ENCODE peak calls at places on chromosomes 2 and 18, in seven cellular contexts. One of them, this sample, is unnamed.

GRCh38 chr2:184369307-184369706 is 229.0 kb upstream of the ZNF804A start:
- DNase-seq in adrenal gland: no peak
- DNase-seq in gastrocnemius medialis: no peak
- DNase-seq in uterus: no peak
- DNase-seq in breast epithelium: no peak
- DNase-seq in Peyer's patch: no peak
- DNase-seq in A549: no peak
- DNase-seq in this sample: no peak

GRCh38 chr2:56127773-56128170 is 56.0 kb upstream of the CCDC85A start:
- DNase-seq in Peyer's patch: no peak
- DNase-seq in breast epithelium: no peak
- DNase-seq in adrenal gland: no peak
- DNase-seq in A549: no peak
- DNase-seq in uterus: no peak
- DNase-seq in gastrocnemius medialis: no peak
- DNase-seq in this sample: no peak

GRCh38 chr2:132936261-132936660 is 266.3 kb upstream of the LYPD1 start:
- DNase-seq in gastrocnemius medialis: no peak
- DNase-seq in Peyer's patch: no peak
- DNase-seq in A549: no peak
- DNase-seq in adrenal gland: no peak
- DNase-seq in breast epithelium: no peak
- DNase-seq in uterus: no peak
- DNase-seq in this sample: no peak

GRCh38 chr2:118945921-118946320 is 3.9 kb downstream of the MARCO start:
- DNase-seq in uterus: no peak
- DNase-seq in breast epithelium: no peak
- DNase-seq in adrenal gland: no peak
- DNase-seq in Peyer's patch: no peak
- DNase-seq in A549: no peak
- DNase-seq in gastrocnemius medialis: no peak
- DNase-seq in this sample: no peak

GRCh38 chr2:33366473-33366872 is 110.0 kb upstream of the RASGRP3 start:
- DNase-seq in breast epithelium: no peak
- DNase-seq in uterus: no peak
- DNase-seq in adrenal gland: no peak
- DNase-seq in gastrocnemius medialis: peak
- DNase-seq in A549: no peak
- DNase-seq in Peyer's patch: no peak
- DNase-seq in this sample: peak

GRCh38 chr2:133456156-133456555 is 112.1 kb downstream of the NCKAP5 start:
- DNase-seq in Peyer's patch: no peak
- DNase-seq in adrenal gland: no peak
- DNase-seq in gastrocnemius medialis: no peak
- DNase-seq in uterus: no peak
- DNase-seq in breast epithelium: no peak
- DNase-seq in A549: no peak
- DNase-seq in this sample: no peak

GRCh38 chr2:235697041-235697440 is 203.2 kb downstream of the AGAP1 start:
- DNase-seq in gastrocnemius medialis: no peak
- DNase-seq in A549: no peak
- DNase-seq in adrenal gland: no peak
- DNase-seq in uterus: no peak
- DNase-seq in breast epithelium: no peak
- DNase-seq in Peyer's patch: no peak
- DNase-seq in this sample: no peak

GRCh38 chr2:166115589-166115988 is 12.2 kb downstream of the SCN1A start:
- DNase-seq in uterus: no peak
- DNase-seq in adrenal gland: no peak
- DNase-seq in gastrocnemius medialis: no peak
- DNase-seq in breast epithelium: no peak
- DNase-seq in A549: no peak
- DNase-seq in Peyer's patch: no peak
- DNase-seq in this sample: no peak

GRCh38 chr2:240416821-240417220 is 18.6 kb upstream of the GPC1 start:
- DNase-seq in adrenal gland: no peak
- DNase-seq in uterus: no peak
- DNase-seq in gastrocnemius medialis: no peak
- DNase-seq in A549: no peak
- DNase-seq in breast epithelium: no peak
- DNase-seq in Peyer's patch: no peak
- DNase-seq in this sample: no peak

GRCh38 chr18:79484661-79485621 is 89.2 kb downstream of the NFATC1 start:
- DNase-seq in breast epithelium: peak
- DNase-seq in uterus: no peak
- DNase-seq in adrenal gland: no peak
- DNase-seq in Peyer's patch: no peak
- DNase-seq in A549: no peak
- DNase-seq in gastrocnemius medialis: no peak
- DNase-seq in this sample: peak

GRCh38 chr2:143937563-143938346 is 582.2 kb downstream of the ZEB2 start:
- DNase-seq in adrenal gland: no peak
- DNase-seq in A549: no peak
- DNase-seq in Peyer's patch: no peak
- DNase-seq in gastrocnemius medialis: no peak
- DNase-seq in breast epithelium: no peak
- DNase-seq in uterus: no peak
- DNase-seq in this sample: no peak

GRCh38 chr2:206423147-206423546 is 20.2 kb upstream of the ADAM23 start:
- DNase-seq in A549: peak
- DNase-seq in adrenal gland: peak
- DNase-seq in uterus: no peak
- DNase-seq in gastrocnemius medialis: no peak
- DNase-seq in Peyer's patch: no peak
- DNase-seq in breast epithelium: no peak
- DNase-seq in this sample: no peak

GRCh38 chr2:231926761-231927565 is 767 bp upstream of the NPPC start:
- DNase-seq in adrenal gland: peak
- DNase-seq in breast epithelium: peak
- DNase-seq in gastrocnemius medialis: no peak
- DNase-seq in uterus: no peak
- DNase-seq in A549: no peak
- DNase-seq in Peyer's patch: no peak
- DNase-seq in this sample: no peak

GRCh38 chr2:212979799-212980198 is 171.6 kb downstream of the IKZF2 start:
- DNase-seq in gastrocnemius medialis: no peak
- DNase-seq in Peyer's patch: no peak
- DNase-seq in uterus: no peak
- DNase-seq in breast epithelium: no peak
- DNase-seq in adrenal gland: no peak
- DNase-seq in A549: no peak
- DNase-seq in this sample: no peak

GRCh38 chr2:32565902-32566301 is 61.9 kb upstream of the TTC27 start:
- DNase-seq in uterus: no peak
- DNase-seq in gastrocnemius medialis: no peak
- DNase-seq in A549: no peak
- DNase-seq in adrenal gland: no peak
- DNase-seq in Peyer's patch: no peak
- DNase-seq in breast epithelium: no peak
- DNase-seq in this sample: no peak

GRCh38 chr2:127586746-127587295 is 51.3 kb downstream of the MYO7B start:
- DNase-seq in uterus: no peak
- DNase-seq in Peyer's patch: no peak
- DNase-seq in A549: no peak
- DNase-seq in adrenal gland: no peak
- DNase-seq in gastrocnemius medialis: no peak
- DNase-seq in breast epithelium: no peak
- DNase-seq in this sample: no peak

GRCh38 chr2:96868555-96869280 is 1.2 kb downstream of the SEMA4C start:
- DNase-seq in adrenal gland: peak
- DNase-seq in gastrocnemius medialis: peak
- DNase-seq in breast epithelium: peak
- DNase-seq in Peyer's patch: peak
- DNase-seq in A549: peak
- DNase-seq in uterus: peak
- DNase-seq in this sample: peak

GRCh38 chr2:216549926-216550690 is 51.5 kb downstream of the RPL37A start:
- DNase-seq in breast epithelium: no peak
- DNase-seq in adrenal gland: no peak
- DNase-seq in A549: no peak
- DNase-seq in gastrocnemius medialis: no peak
- DNase-seq in uterus: peak
- DNase-seq in Peyer's patch: no peak
- DNase-seq in this sample: no peak

GRCh38 chr2:67570626-67571025 is 173.5 kb downstream of the ETAA1 start:
- DNase-seq in adrenal gland: no peak
- DNase-seq in A549: no peak
- DNase-seq in uterus: no peak
- DNase-seq in Peyer's patch: no peak
- DNase-seq in breast epithelium: no peak
- DNase-seq in gastrocnemius medialis: no peak
- DNase-seq in this sample: no peak

GRCh38 chr2:187964742-187965141 is 326.9 kb upstream of the GULP1 start:
- DNase-seq in gastrocnemius medialis: no peak
- DNase-seq in Peyer's patch: no peak
- DNase-seq in A549: no peak
- DNase-seq in adrenal gland: no peak
- DNase-seq in breast epithelium: no peak
- DNase-seq in uterus: no peak
- DNase-seq in this sample: no peak

GRCh38 chr18:24160086-24160485 is 21.2 kb downstream of the CABYR start:
- DNase-seq in Peyer's patch: no peak
- DNase-seq in gastrocnemius medialis: no peak
- DNase-seq in breast epithelium: no peak
- DNase-seq in uterus: no peak
- DNase-seq in A549: no peak
- DNase-seq in adrenal gland: no peak
- DNase-seq in this sample: no peak

GRCh38 chr2:121293450-121294325 is 8.7 kb upstream of the TFCP2L1 start:
- DNase-seq in Peyer's patch: no peak
- DNase-seq in breast epithelium: no peak
- DNase-seq in adrenal gland: no peak
- DNase-seq in uterus: no peak
- DNase-seq in gastrocnemius medialis: no peak
- DNase-seq in A549: no peak
- DNase-seq in this sample: peak
- TF ChIP-seq POLR2A in Peyer's patch: no peak
- TF ChIP-seq POLR2A in breast epithelium: no peak
- TF ChIP-seq POLR2A in adrenal gland: no peak
- TF ChIP-seq POLR2A in uterus: no peak
- TF ChIP-seq POLR2A in gastrocnemius medialis: no peak
- TF ChIP-seq POLR2A in A549: no peak
- TF ChIP-seq POLR2A in this sample: no peak

DNA sequence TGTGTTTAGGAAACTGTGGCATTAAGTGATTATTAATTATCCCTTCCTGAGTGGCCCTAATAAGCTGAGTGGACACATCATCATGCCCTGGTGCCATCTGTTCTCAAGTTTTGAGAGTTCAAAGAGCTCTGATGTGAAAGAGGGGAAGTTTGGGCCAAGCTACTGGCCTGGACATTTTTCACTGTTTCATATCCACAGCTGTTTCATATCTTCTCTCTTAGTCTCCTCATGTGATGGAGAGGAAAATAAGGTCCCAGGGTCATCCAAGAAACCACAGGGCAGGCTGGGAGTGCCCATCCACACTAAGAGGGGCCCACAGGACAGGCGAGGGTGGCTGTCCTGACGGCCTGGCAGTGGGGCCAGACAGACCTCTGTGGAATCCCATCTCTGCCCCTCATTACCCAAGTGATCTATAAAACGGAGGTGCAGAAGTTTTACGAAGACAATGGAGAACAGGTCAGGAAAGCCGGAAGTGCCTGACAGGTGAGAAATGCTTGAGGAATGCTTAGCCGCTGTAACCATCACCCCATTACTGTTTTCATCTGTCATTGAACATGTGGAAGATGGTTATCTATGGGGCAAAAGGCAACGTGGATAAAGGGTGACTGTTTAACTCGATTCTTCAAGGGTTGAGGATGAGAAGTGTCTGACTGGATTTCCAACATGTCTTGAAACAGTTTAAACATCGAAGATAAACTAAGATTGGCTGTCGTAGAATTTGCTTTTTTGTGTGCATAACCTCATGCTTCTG is 17.1 kb downstream of the HK2 start:
- DNase-seq in adrenal gland: no peak
- DNase-seq in breast epithelium: no peak
- DNase-seq in A549: no peak
- DNase-seq in uterus: no peak
- DNase-seq in gastrocnemius medialis: no peak
- DNase-seq in Peyer's patch: no peak
- DNase-seq in this sample: no peak
- H3K4me3 ChIP-seq in adrenal gland: no peak
- H3K4me3 ChIP-seq in breast epithelium: no peak
- H3K4me3 ChIP-seq in A549: no peak
- H3K4me3 ChIP-seq in uterus: no peak
- H3K4me3 ChIP-seq in gastrocnemius medialis: no peak
- H3K4me3 ChIP-seq in Peyer's patch: no peak
- H3K4me3 ChIP-seq in this sample: no peak

GRCh38 chr2:43884674-43885073 is 45.9 kb downstream of the ABCG8 start:
- DNase-seq in gastrocnemius medialis: no peak
- DNase-seq in uterus: no peak
- DNase-seq in Peyer's patch: no peak
- DNase-seq in A549: no peak
- DNase-seq in adrenal gland: no peak
- DNase-seq in breast epithelium: no peak
- DNase-seq in this sample: no peak

GRCh38 chr2:43882312-43882711 is 43.5 kb downstream of the ABCG8 start:
- DNase-seq in Peyer's patch: no peak
- DNase-seq in breast epithelium: no peak
- DNase-seq in A549: no peak
- DNase-seq in uterus: no peak
- DNase-seq in gastrocnemius medialis: no peak
- DNase-seq in adrenal gland: no peak
- DNase-seq in this sample: no peak

GRCh38 chr2:43887176-43887575 is 48.4 kb downstream of the ABCG8 start:
- DNase-seq in adrenal gland: no peak
- DNase-seq in gastrocnemius medialis: no peak
- DNase-seq in uterus: no peak
- DNase-seq in breast epithelium: no peak
- DNase-seq in A549: no peak
- DNase-seq in Peyer's patch: no peak
- DNase-seq in this sample: no peak

GRCh38 chr2:43889416-43889815 is 50.6 kb downstream of the ABCG8 start:
- DNase-seq in Peyer's patch: no peak
- DNase-seq in breast epithelium: no peak
- DNase-seq in gastrocnemius medialis: no peak
- DNase-seq in adrenal gland: no peak
- DNase-seq in A549: no peak
- DNase-seq in uterus: no peak
- DNase-seq in this sample: no peak

DNA sequence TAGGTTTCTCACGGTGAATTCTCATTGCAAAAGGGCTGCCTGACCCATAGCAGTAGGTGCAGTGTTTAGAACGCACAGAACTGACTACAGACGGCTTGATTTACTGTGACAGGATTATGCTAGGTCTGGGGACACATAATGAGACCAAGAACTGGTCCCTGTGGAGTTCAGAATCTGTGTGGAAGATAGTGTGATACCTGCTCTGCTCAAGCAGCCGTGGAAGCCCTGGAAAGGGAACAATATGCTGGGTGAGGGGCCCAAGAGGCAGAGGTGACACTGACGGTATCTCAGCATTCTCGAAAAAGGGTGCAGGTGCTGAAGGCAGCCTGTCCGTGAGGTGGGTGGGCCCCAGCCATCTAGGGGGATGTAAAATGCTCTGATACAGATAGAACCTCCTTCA is 46.5 kb downstream of the ABCG8 start:
- DNase-seq in adrenal gland: no peak
- DNase-seq in uterus: no peak
- DNase-seq in gastrocnemius medialis: no peak
- DNase-seq in A549: no peak
- DNase-seq in breast epithelium: no peak
- DNase-seq in Peyer's patch: no peak
- DNase-seq in this sample: no peak
- TF ChIP-seq POLR2A in adrenal gland: no peak
- TF ChIP-seq POLR2A in uterus: no peak
- TF ChIP-seq POLR2A in gastrocnemius medialis: no peak
- TF ChIP-seq POLR2A in A549: no peak
- TF ChIP-seq POLR2A in breast epithelium: no peak
- TF ChIP-seq POLR2A in Peyer's patch: no peak
- TF ChIP-seq POLR2A in this sample: no peak

GRCh38 chr2:45001629-45002385 is 7.4 kb downstream of the SIX2 start:
- DNase-seq in uterus: no peak
- DNase-seq in Peyer's patch: no peak
- DNase-seq in A549: no peak
- DNase-seq in gastrocnemius medialis: no peak
- DNase-seq in adrenal gland: no peak
- DNase-seq in breast epithelium: no peak
- DNase-seq in this sample: no peak
- H3K4me3 ChIP-seq in uterus: no peak
- H3K4me3 ChIP-seq in Peyer's patch: peak
- H3K4me3 ChIP-seq in A549: no peak
- H3K4me3 ChIP-seq in gastrocnemius medialis: peak
- H3K4me3 ChIP-seq in adrenal gland: no peak
- H3K4me3 ChIP-seq in breast epithelium: peak
- H3K4me3 ChIP-seq in this sample: peak